ENCODE peak calls at places on chromosomes 6 and 20, in five cellular contexts. X is fibroblast of lung, I is OCI-LY7, Y is lower lobe of right lung, A is HAP-1. Q is an unnamed sample. For H3K9me3 and H3K36me3, the result is how much of the 10 kb centered on the place peaks cover.

GRCh38 chr20:63895886-63896135 is 885 bp downstream of the DNAJC5 start:
- DNase-seq in A (no peak), X (peak), Y (no peak), I (peak), Q (no peak)

GRCh38 chr6:67252663-67253062 is 1382.4 kb upstream of the ADGRB3 start:
- DNase-seq in Y (no peak), I (no peak), X (peak), A (no peak), Q (no peak)

GRCh38 chr20:7272512-7272911 is 505.0 kb downstream of the BMP2 start:
- DNase-seq in A (peak), X (peak), Y (no peak), I (no peak), Q (no peak)

GRCh38 chr6:45791600-45792168 is 224.0 kb downstream of the CLIC5 start:
- DNase-seq in X (peak), Y (no peak), I (no peak), A (no peak), Q (peak)

GRCh38 chr6:53919881-53920360 is 125.1 kb downstream of the LRRC1 start:
- DNase-seq in Y (no peak), A (peak), X (no peak), I (no peak), Q (no peak)

GRCh38 chr6:46684771-46685170 is 2.9 kb upstream of the TDRD6 start:
- DNase-seq in Y (no peak), I (no peak), A (no peak), X (peak), Q (no peak)

GRCh38 chr6:102197211-102197610 is 803.7 kb downstream of the GRIK2 start:
- DNase-seq in I (peak), Y (no peak), A (peak), X (no peak), Q (no peak)

GRCh38 chr6:127404594-127405178 is 54.5 kb downstream of the KIAA0408 start:
- DNase-seq in I (no peak), A (no peak), X (no peak), Y (no peak), Q (no peak)

GRCh38 chr6:38012573-38012972 is 193.0 kb downstream of the ZFAND3 start:
- DNase-seq in Y (no peak), A (peak), X (peak), I (peak), Q (peak)

GRCh38 chr20:59403261-59403961 is 103.0 kb downstream of the EDN3 start:
- DNase-seq in A (peak), Y (peak), I (peak), X (no peak), Q (peak)

GRCh38 chr6:140040391-140040790 is 665.9 kb upstream of the CITED2 start:
- DNase-seq in Y (no peak), X (peak), I (no peak), A (no peak), Q (no peak)

GRCh38 chr6:37622639-37623038 is 75.0 kb downstream of the MDGA1 start:
- DNase-seq in A (no peak), X (peak), Y (no peak), I (peak), Q (no peak)

GRCh38 chr20:16708590-16708989 is 21.2 kb upstream of the SNRPB2 start:
- DNase-seq in A (no peak), Y (no peak), I (no peak), X (no peak), Q (no peak)

GRCh38 chr20:46572181-46572580 is 21.7 kb upstream of the OCSTAMP start:
- DNase-seq in I (no peak), Y (no peak), A (no peak), X (no peak), Q (peak)

GRCh38 chr20:21503345-21503744 is 10.5 kb downstream of the NKX2-2 start:
- DNase-seq in X (peak), Y (no peak), A (no peak), I (peak), Q (no peak)

GRCh38 chr6:2061880-2062279 is 183.5 kb downstream of the GMDS start:
- DNase-seq in A (peak), I (no peak), Y (no peak), X (peak), Q (no peak)

DNA sequence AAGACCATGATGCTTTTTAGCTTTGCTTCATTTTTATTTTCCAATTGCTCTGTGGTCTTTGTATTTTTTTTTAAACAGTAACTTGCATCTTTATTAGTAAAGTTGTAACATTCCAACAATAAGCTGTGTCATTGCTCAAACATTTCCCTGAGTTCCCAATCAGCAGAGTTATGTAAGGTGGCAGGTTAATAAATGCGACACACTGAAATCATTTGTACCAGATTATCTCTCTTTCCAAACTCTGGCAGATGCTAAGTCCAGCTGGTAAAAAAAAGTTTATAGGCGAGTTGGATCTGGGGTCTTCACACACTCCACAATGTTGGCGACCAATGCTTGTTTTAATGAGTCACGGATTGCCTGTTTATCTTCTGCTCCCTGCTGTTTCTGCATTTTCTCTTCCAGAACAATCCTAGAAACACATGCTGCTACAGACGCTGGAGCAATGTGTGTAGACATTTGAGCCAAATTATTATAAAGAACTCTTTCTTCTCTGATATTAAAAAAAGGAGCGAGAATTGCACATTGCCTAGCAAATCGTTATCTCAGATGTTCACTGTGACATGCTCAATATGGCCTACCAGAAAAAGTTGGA is 113.5 kb upstream of the IFNGR1 start:
- DNase-seq in I (no peak), A (no peak), X (peak), Y (no peak), Q (peak)
- H3K4me3 ChIP-seq in I (no peak), A (no peak), X (no peak), Y (no peak), Q (no peak)

GRCh38 chr20:22582386-22582959 is 1.9 kb downstream of the FOXA2 start:
- DNase-seq in X (no peak), A (no peak), I (no peak), Y (no peak), Q (no peak)
- H3K9me3 ChIP-seq in X (under half), A (under half), I (under half), Y (under half), Q (under half)

GRCh38 chr6:109360281-109360680 is 22.0 kb downstream of the CD164 start:
- DNase-seq in I (no peak), X (no peak), Y (no peak), A (no peak), Q (no peak)

GRCh38 chr6:109363753-109364152 is 18.5 kb downstream of the CD164 start:
- DNase-seq in X (no peak), A (no peak), I (no peak), Y (no peak), Q (no peak)

GRCh38 chr6:109360791-109361190 is 21.5 kb downstream of the CD164 start:
- DNase-seq in A (no peak), Y (no peak), I (no peak), X (no peak), Q (no peak)

GRCh38 chr6:109359248-109359647 is 23.0 kb downstream of the CD164 start:
- DNase-seq in X (no peak), I (no peak), Y (no peak), A (no peak), Q (no peak)

GRCh38 chr6:109362102-109362884 is 20.0 kb downstream of the CD164 start:
- DNase-seq in A (no peak), I (no peak), Y (no peak), X (no peak), Q (no peak)
- H3K36me3 ChIP-seq in A (half or more), I (half or more), Y (half or more), X (under half), Q (half or more)

DNA sequence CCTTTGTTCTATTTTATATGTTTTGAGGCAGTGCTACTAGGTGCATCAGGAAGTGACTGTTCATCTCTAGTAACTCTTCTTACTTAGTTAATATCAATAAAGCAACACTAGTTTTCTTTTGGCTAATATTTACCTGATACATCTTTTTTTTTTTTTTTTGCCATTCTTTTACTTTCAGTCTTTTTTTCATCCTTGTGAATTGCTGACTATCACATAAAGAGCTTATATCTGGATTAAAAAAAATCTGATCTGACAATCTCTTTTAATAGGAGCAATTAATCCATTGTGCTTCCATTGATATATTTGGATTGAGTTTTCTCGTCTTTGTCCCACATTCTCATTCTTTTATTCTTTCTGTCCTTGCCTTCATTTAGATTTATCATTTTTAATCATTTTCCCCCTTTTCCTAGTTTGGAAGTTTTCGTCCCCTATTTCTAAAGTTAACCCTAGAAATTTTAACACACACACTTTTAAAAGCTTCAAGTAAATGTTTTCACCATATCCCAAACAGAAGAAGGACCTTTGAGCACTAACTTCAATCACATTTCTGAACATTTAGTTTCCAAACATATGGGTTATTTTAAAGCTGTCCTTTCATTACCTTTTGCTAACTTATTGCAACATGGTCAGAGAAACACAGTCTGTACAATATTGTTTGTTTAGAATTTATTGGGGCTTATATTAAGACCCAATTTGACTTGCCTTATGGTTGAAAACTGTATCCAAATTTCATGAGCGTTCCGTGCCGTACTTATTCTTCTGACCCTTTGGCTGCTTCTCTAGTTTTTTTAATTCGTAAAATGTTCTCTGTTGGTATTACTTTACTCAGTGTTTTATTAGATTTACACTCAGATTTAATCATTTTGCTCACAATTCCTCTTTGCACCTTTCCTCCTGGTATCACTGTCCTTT is 63.0 kb downstream of the SYCP2L start:
- DNase-seq in A (no peak), Y (no peak), I (no peak), X (no peak), Q (no peak)
- H3K4me3 ChIP-seq in A (no peak), Y (no peak), I (no peak), X (no peak), Q (no peak)

GRCh38 chr6:137489410-137490371 is 4.5 kb downstream of the OLIG3 start:
- DNase-seq in X (no peak), I (no peak), Y (peak), A (no peak), Q (no peak)
- H3K9me3 ChIP-seq in X (under half), I (under half), Y (under half), A (under half), Q (under half)

GRCh38 chr6:130055271-130055670 is 36.9 kb downstream of the L3MBTL3 start:
- DNase-seq in A (no peak), Y (no peak), I (no peak), X (no peak), Q (no peak)
- H3K36me3 ChIP-seq in A (under half), Y (half or more), I (under half), X (under half), Q (under half)

DNA sequence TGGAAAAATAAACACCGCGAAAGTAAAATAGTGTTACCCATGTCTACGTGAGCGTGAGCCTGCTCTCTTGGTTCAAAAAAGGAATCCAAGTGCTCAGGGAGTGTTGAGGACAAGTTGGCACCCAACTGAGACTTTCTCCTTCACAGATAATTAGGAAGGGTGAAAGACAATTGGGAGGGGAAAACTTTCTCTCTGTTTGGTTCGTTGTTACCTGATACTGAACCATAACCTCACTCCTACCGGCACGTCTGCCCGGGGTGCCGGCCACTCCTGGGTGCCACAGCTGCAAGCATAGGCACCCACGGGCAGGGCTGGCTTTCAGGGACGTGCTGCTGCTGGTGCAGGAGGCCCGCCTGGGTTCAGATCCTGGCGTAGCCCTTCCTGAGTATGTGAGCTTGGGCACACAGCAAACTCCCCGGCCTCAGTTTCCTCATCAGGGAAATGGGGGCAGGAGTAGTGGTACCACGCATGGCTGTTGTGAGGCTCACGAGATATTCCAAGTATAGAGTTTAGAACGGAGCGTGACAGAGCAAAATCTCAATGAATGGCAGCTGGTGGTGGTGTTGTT is 38.2 kb upstream of the PMEPA1 start:
- DNase-seq in A (no peak), Y (no peak), X (peak), I (no peak), Q (no peak)
- H3K4me3 ChIP-seq in A (no peak), Y (peak), X (no peak), I (no peak), Q (no peak)

DNA sequence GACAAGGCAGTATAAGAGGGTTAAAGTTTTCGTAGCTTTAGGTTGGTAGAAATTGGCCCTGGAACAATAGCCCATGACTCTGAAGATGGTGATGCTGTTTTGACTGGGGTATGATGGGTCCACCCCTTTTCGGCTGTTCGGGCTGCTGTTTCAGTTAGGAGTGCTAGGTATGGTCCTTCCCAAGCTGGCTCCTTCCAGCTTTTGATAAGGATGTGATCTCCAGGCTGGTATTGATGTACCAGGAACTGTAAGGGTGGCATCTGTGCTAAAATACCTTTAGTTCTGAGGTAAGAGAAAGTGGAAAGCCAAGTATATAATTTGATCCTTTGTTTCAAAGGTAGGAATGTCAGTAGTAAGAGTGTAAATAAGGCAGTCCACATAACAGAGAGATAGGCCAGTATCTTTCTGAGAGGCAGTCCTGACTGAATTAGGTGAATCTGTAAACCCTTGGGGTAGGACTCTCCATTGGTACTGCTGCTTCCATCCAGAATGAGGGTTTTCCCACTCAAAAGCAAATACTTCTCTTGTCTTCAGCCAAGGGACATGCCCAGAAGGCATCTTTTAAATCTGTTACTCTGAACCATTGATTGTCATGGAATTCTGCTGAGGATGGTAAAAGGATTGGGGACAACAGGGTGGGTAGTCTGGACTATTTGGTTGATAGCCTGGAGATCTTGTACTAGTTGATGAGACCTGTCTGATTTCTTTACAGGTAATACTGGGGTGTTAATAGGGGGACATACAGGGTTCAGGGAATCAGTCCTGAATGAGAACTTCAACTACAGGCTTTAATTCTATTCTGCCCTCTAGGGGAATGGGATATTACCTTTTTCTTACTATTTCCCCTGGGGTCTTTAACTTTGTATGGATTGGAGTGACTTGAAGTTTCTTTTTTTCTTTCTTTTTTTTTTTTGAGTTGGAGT is 6.1 kb upstream of the ZNFX1 start:
- DNase-seq in X (no peak), I (peak), Y (no peak), A (peak), Q (no peak)
- H3K9me3 ChIP-seq in X (under half), I (under half), Y (under half), A (under half), Q (under half)

Q was measured in MG63.